ENCODE peak calls at places on chromosomes 12 and 14, in seven cellular contexts. X, Q, P, D, V, J and I are unnamed samples.

GRCh38 chr14:43184540-43184939 is 1322.5 kb downstream of the FSCB start:
- DNase-seq in X (no peak), V (no peak), D (no peak), Q (no peak), P (no peak), J (no peak), I (no peak)

GRCh38 chr14:67111031-67111430 is 78.2 kb upstream of the GARIN2 start:
- DNase-seq in J (no peak), P (no peak), V (no peak), X (no peak), D (no peak), Q (no peak), I (no peak)

GRCh38 chr14:54570651-54571415 is 3.9 kb downstream of the SAMD4A start:
- DNase-seq in V (no peak), P (no peak), X (no peak), J (no peak), D (peak), Q (no peak), I (no peak)

GRCh38 chr12:51320311-51320694 is 3.7 kb downstream of the BIN2 start:
- DNase-seq in D (peak), V (no peak), X (no peak), J (no peak), P (no peak), Q (no peak), I (no peak)

GRCh38 chr12:65121956-65122469 is 908 bp upstream of the WIF1 start:
- DNase-seq in P (no peak), Q (no peak), V (no peak), D (no peak), X (no peak), J (no peak), I (no peak)

GRCh38 chr12:84994436-84994835 is 41.6 kb downstream of the TSPAN19 start:
- DNase-seq in J (no peak), X (no peak), D (no peak), Q (no peak), V (no peak), P (no peak), I (peak)

GRCh38 chr14:104359301-104359968 is 220.1 kb upstream of the C14orf180 start:
- DNase-seq in J (no peak), D (no peak), V (no peak), Q (no peak), X (no peak), P (no peak), I (no peak)

GRCh38 chr12:131980263-131980662 is 30.5 kb downstream of the EP400 start:
- DNase-seq in V (peak), X (no peak), Q (no peak), D (peak), P (no peak), J (no peak), I (no peak)

GRCh38 chr12:46401703-46402102 is 29.1 kb upstream of the SLC38A2 start:
- DNase-seq in X (no peak), D (no peak), V (no peak), J (peak), P (no peak), Q (no peak), I (no peak)

GRCh38 chr12:117118838-117119591 is 19.8 kb upstream of the TESC start:
- DNase-seq in Q (no peak), X (peak), V (no peak), D (no peak), P (no peak), J (no peak), I (no peak)

GRCh38 chr12:114288071-114288470 is 117.9 kb downstream of the TBX5 start:
- DNase-seq in J (no peak), P (no peak), Q (no peak), X (no peak), V (peak), D (no peak), I (no peak)

GRCh38 chr12:33588082-33588712 is 148.6 kb upstream of the SYT10 start:
- DNase-seq in P (no peak), D (peak), Q (no peak), J (no peak), X (no peak), V (no peak), I (no peak)